ENCODE peak calls at places on chromosome 22, in eight cellular contexts. M is NCI-H1694, A is NCI-H460, E is right lobe of liver, S is NCI-H1105 treated with DMSO at 0.1 percent for 48 hours, L is NCI-H510A treated with DMSO at 0.1 percent for 48 hours, V is GM23248, Z is A549. B is an unnamed sample.

GRCh38 chr22:40703174-40703573 is 23.9 kb downstream of the MCHR1 start:
- DNase-seq in M (no peak), E (no peak), A (no peak), V (no peak), Z (no peak), S (no peak), L (no peak), B (no peak)

GRCh38 chr22:42585096-42585495 is 29.6 kb downstream of the POLDIP3 start:
- DNase-seq in Z (no peak), S (no peak), L (no peak), A (no peak), E (no peak), M (no peak), V (no peak), B (no peak)

GRCh38 chr22:49366437-49366836 is 461.2 kb downstream of the BRD1 start:
- DNase-seq in M (no peak), E (no peak), L (no peak), V (no peak), S (no peak), Z (no peak), A (no peak), B (no peak)

GRCh38 chr22:37827056-37827455 is 3.9 kb downstream of the GALR3 start:
- DNase-seq in Z (no peak), V (no peak), E (no peak), L (no peak), A (no peak), M (peak), S (peak), B (no peak)

GRCh38 chr22:31079095-31079642 is 1.9 kb upstream of the SMTN start:
- DNase-seq in A (no peak), V (no peak), M (no peak), S (no peak), L (peak), Z (no peak), E (no peak), B (no peak)

GRCh38 chr22:37559901-37560681 is at the start of gene CDC42EP1:
- DNase-seq in A (no peak), E (peak), L (no peak), M (no peak), V (peak), Z (no peak), S (no peak), B (peak)

GRCh38 chr22:39254789-39255298 is 10.1 kb upstream of the PDGFB start:
- DNase-seq in M (no peak), Z (no peak), E (no peak), S (no peak), L (no peak), V (peak), A (no peak), B (no peak)

GRCh38 chr22:24965822-24966626 is 13.5 kb downstream of the KIAA1671 start:
- DNase-seq in A (no peak), M (no peak), S (no peak), Z (no peak), E (peak), L (no peak), V (no peak), B (peak)

GRCh38 chr22:26066534-26066933 is 102.7 kb upstream of the SEZ6L start:
- DNase-seq in S (peak), M (peak), Z (no peak), A (no peak), V (no peak), L (peak), E (no peak), B (no peak)

GRCh38 chr22:36366291-36366708 is 21.5 kb downstream of the MYH9 start:
- DNase-seq in S (no peak), E (no peak), M (no peak), L (no peak), V (no peak), A (no peak), Z (no peak), B (no peak)

GRCh38 chr22:24938741-24939341 is 7.7 kb downstream of the LHFPL7 start:
- DNase-seq in Z (peak), V (peak), A (peak), L (peak), M (peak), S (peak), E (no peak), B (no peak)

GRCh38 chr22:50015451-50016307 is 3.1 kb upstream of the IL17REL start:
- DNase-seq in A (no peak), E (no peak), L (no peak), S (no peak), Z (no peak), V (no peak), M (no peak), B (peak)

B was measured in lower lobe of right lung.